ENCODE peak calls at places on chromosomes 7 and 10, in eight cellular contexts. H is GM23338, G is PC-3, R is GM23248, P is HCT116, D is mammary epithelial cell, O is SK-N-MC, X is fibroblast of lung. A is an unnamed sample.

GRCh38 chr7:48832303-48832845 is 92.0 kb upstream of the CDC14C start:
- DNase-seq in D (no peak), X (no peak), O (no peak), R (no peak), G (no peak), H (no peak), P (no peak), A (no peak)

GRCh38 chr10:62073429-62073828 is 171.9 kb downstream of the ARID5B start:
- DNase-seq in X (no peak), R (peak; percentile 47), O (no peak), P (no peak), G (no peak), H (no peak), D (no peak), A (no peak)

GRCh38 chr10:95831515-95831914 is 75.6 kb downstream of the ENTPD1 start:
- DNase-seq in H (no peak), R (no peak), G (no peak), P (no peak), O (no peak), D (no peak), X (no peak), A (no peak)

GRCh38 chr7:50534690-50535290 is 30.4 kb downstream of the DDC start:
- DNase-seq in P (peak; percentile 95), R (peak; percentile 97), D (peak; percentile 99), G (peak; percentile 98), O (no peak), X (peak; percentile 99), H (peak; percentile 28), A (peak; percentile 96)

GRCh38 chr10:43249962-43250624 is 16.8 kb downstream of the RASGEF1A start:
- DNase-seq in P (no peak), O (no peak), G (peak; percentile 36), R (no peak), X (no peak), D (no peak), H (peak; percentile 53), A (no peak)

GRCh38 chr10:111479966-111480365 is 403.1 kb downstream of the ADRA2A start:
- DNase-seq in O (no peak), D (peak; percentile 63), R (peak; percentile 79), P (no peak), G (no peak), H (no peak), X (peak; percentile 72), A (no peak)

GRCh38 chr7:72140566-72140965 is 271.6 kb downstream of the CALN1 start:
- DNase-seq in O (no peak), G (no peak), H (no peak), P (no peak), X (no peak), R (no peak), D (no peak), A (no peak)

GRCh38 chr7:149558149-149558861 is 60.7 kb upstream of the ZNF746 start:
- DNase-seq in X (peak; percentile 76), G (peak; percentile 95), H (no peak), O (no peak), D (peak; percentile 79), P (peak; percentile 91), R (peak; percentile 81), A (no peak)

GRCh38 chr7:69418865-69419670 is 179.2 kb upstream of the AUTS2 start:
- DNase-seq in P (no peak), D (no peak), H (no peak), R (no peak), G (no peak), X (peak; percentile 51), O (no peak), A (no peak)

DNA sequence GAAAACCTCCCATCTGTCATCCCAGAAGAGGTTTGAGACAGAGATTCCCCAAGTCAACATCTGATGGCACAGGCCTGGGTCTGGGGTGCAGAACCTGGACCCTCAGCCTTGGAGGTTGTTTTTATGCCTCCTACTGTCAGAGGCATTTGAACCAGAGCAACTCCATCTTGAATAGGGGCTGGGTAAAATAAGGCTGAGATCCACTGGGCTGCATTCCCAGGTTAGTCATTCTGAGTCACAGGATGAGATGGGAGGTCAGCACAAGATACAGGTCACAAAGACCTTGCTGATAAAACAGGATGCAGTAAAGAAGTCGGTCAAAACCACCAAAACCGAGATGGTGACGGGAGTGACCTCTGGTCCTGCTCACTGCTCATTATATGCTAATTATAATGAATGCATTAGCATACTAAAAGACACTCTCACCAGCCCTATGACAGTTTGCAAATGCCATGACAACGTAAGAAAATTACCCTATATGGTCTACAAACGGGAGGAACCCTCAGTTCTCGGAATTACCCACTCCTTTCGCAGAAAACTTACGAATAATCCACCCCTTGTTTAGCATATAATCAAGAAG is 92.0 kb downstream of the ITGA8 start:
- DNase-seq in O (no peak), H (no peak), P (no peak), G (no peak), D (peak; percentile 1), X (peak; percentile 31), R (peak; percentile 5), A (no peak)
- H3K4me3 ChIP-seq in O (no peak overlapping the region), H (no peak overlapping the region), P (no peak overlapping the region), G (no peak overlapping the region), D (no peak overlapping the region), X (no peak overlapping the region), R (no peak overlapping the region), A (no peak overlapping the region)

GRCh38 chr10:76968483-76968882 is 669.1 kb downstream of the KCNMA1 start:
- DNase-seq in H (no peak), D (no peak), R (no peak), O (no peak), P (no peak), X (no peak), G (peak; percentile 37), A (no peak)

GRCh38 chr10:76973091-76973514 is 664.5 kb downstream of the KCNMA1 start:
- DNase-seq in O (no peak), H (no peak), R (peak; percentile 43), P (no peak), X (no peak), D (no peak), G (no peak), A (no peak)

GRCh38 chr10:76971565-76972170 is 665.9 kb downstream of the KCNMA1 start:
- DNase-seq in X (no peak), P (no peak), O (no peak), D (no peak), G (no peak), R (no peak), H (no peak), A (no peak)

GRCh38 chr10:76970795-76971519 is 666.7 kb downstream of the KCNMA1 start:
- DNase-seq in R (no peak), D (no peak), G (no peak), X (no peak), O (no peak), H (no peak), P (no peak), A (no peak)

GRCh38 chr10:76969366-76969990 is 668.1 kb downstream of the KCNMA1 start:
- DNase-seq in D (no peak), R (no peak), H (no peak), O (peak; percentile 81), G (no peak), X (no peak), P (no peak), A (no peak)
- TF ChIP-seq EZH2 in D (no peak), R (no peak), H (no peak), O (no peak), G (no peak), X (no peak), P (no peak), A (no peak)

GRCh38 chr10:27820637-27821036 is 75.0 kb upstream of the MKX start:
- DNase-seq in G (no peak), X (no peak), H (no peak), D (no peak), R (no peak), O (no peak), P (no peak), A (no peak)

GRCh38 chr10:27816305-27816704 is 70.7 kb upstream of the MKX start:
- DNase-seq in X (no peak), G (no peak), R (no peak), O (no peak), D (no peak), H (no peak), P (no peak), A (no peak)

GRCh38 chr10:27815261-27815660 is 69.6 kb upstream of the MKX start:
- DNase-seq in O (no peak), X (peak; percentile 49), R (peak; percentile 20), G (no peak), D (no peak), P (no peak), H (no peak), A (no peak)

GRCh38 chr10:27819781-27820531 is 74.3 kb upstream of the MKX start:
- DNase-seq in O (no peak), X (peak; percentile 89), R (peak; percentile 76), P (no peak), D (peak; percentile 4), H (no peak), G (peak; percentile 53), A (no peak)

GRCh38 chr10:27815846-27816245 is 70.2 kb upstream of the MKX start:
- DNase-seq in G (no peak), H (no peak), D (no peak), P (no peak), O (no peak), R (no peak), X (no peak), A (no peak)
- H3K4me3 ChIP-seq in G (no peak overlapping the region), H (no peak overlapping the region), D (no peak overlapping the region), P (no peak overlapping the region), O (no peak overlapping the region), R (no peak overlapping the region), X (no peak overlapping the region), A (no peak overlapping the region)

GRCh38 chr7:87935373-87935706 is 1.3 kb downstream of the ADAM22 start:
- DNase-seq in O (no peak), D (no peak), H (peak; percentile 11), G (no peak), P (no peak), X (no peak), R (no peak), A (no peak)

GRCh38 chr7:87933953-87934698 is at the start of gene ADAM22:
- DNase-seq in H (peak; percentile 96), X (peak; percentile 89), P (peak; percentile 87), R (peak; percentile 78), D (peak; percentile 61), O (peak; percentile 26), G (peak; percentile 80), A (peak; percentile 72)

GRCh38 chr7:87933605-87933952 is 472 bp upstream of the ADAM22 start:
- DNase-seq in P (no peak), H (no peak), O (peak; percentile 3), X (no peak), G (no peak), D (no peak), R (no peak), A (no peak)

DNA sequence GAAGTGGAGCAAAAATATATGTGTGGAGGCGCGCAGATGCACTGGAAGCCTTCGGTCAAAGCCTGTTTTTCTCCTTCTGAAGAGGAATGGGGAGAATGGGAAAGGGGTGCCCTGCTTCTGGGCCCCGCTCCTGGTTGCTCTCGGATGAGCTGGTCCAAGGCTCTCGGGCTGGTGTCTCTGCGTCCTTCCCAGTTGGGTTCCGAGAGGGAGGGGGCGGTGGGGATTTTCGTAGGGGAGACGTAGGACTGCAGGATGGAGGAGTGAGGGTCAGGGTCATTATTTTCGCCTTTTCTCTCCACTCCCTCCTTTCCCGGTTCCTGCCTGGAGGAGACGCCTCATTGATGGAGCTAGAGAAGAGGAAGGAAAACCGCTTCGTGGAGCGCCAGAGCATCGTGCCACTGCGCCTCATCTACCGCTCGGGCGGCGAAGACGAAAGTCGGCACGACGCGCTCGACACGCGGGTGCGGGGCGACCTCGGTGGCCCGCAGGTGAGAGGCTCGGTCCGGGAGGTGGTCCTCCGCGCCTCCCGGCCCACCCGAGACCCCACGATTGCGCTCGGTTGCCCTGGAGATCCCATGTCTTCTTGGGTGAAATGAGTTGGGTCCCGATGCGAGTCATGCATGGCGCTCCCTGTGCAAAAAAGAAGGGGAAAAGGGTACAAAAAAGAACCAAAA is 785 bp downstream of the ADAM22 start:
- DNase-seq in G (no peak), X (peak; percentile 23), P (no peak), R (peak; percentile 36), O (no peak), H (peak; percentile 63), D (peak; percentile 6), A (no peak)
- TF ChIP-seq EZH2 in G (no peak), X (peak; percentile 41), P (no peak), R (no peak), O (no peak), H (no peak), D (no peak), A (no peak)

A was measured in PC-9.